ENCODE peak calls at places on chromosomes 6 and 20, in six cellular contexts. W is WTC11; V is stimulated activated CD4-positive, alpha-beta T cell treated with anti-CD3 and anti-CD28 coated beads, Interleukin-1b, Interleukin-23, amount 100 ng/mL, for 4 hours; E is NCI-H1105; J is HEK293T; C is IMR-90. S is an unnamed sample.

GRCh38 chr6:20946037-20946436 is 411.8 kb downstream of the CDKAL1 start:
- DNase-seq in V (no peak), C (peak; percentile 53), J (no peak), W (no peak), E (no peak), S (peak; percentile 46)

GRCh38 chr6:4743026-4743425 is 33.2 kb upstream of the CDYL start:
- DNase-seq in W (no peak), E (no peak), V (no peak), C (no peak), J (no peak), S (no peak)

GRCh38 chr20:50029697-50030428 is 47.1 kb downstream of the SNAI1 start:
- DNase-seq in V (no peak), J (no peak), E (no peak), C (peak; percentile 95), W (no peak), S (no peak)

GRCh38 chr6:22332726-22333125 is 35.9 kb upstream of the PRL start:
- DNase-seq in W (no peak), E (no peak), J (no peak), C (no peak), V (no peak), S (peak; percentile 10)

GRCh38 chr20:63337786-63338420 is 23.2 kb downstream of the CHRNA4 start:
- DNase-seq in E (no peak), W (no peak), V (no peak), C (no peak), J (no peak), S (no peak)

GRCh38 chr6:157274471-157275226 is 48.7 kb downstream of the TMEM242 start:
- DNase-seq in E (peak; percentile 80), W (peak; percentile 78), J (peak; percentile 96), V (peak; percentile 77), C (peak; percentile 57), S (peak; percentile 85)

GRCh38 chr6:33799714-33800113 is 4.1 kb downstream of the MLN start:
- DNase-seq in E (no peak), V (no peak), J (no peak), C (no peak), W (no peak), S (no peak)

GRCh38 chr6:143579703-143580102 is 68.2 kb upstream of the FUCA2 start:
- DNase-seq in J (no peak), V (no peak), E (no peak), C (peak; percentile 95), W (no peak), S (no peak)

GRCh38 chr6:109662192-109662591 is 28.8 kb downstream of the AK9 start:
- DNase-seq in C (peak; percentile 33), J (no peak), E (no peak), V (no peak), W (no peak), S (no peak)

GRCh38 chr6:147390909-147391536 is 117.5 kb upstream of the SAMD5 start:
- DNase-seq in C (peak; percentile 39), E (peak; percentile 34), J (peak; percentile 23), V (no peak), W (no peak), S (peak; percentile 43)

GRCh38 chr20:57391439-57392129 is 388 bp downstream of the RBM38 start:
- DNase-seq in E (no peak), V (no peak), W (no peak), C (no peak), J (peak; percentile 26), S (peak; percentile 33)

GRCh38 chr6:82045965-82046756 is 201.4 kb downstream of the IBTK start:
- DNase-seq in J (no peak), E (no peak), W (no peak), C (peak; percentile 87), V (no peak), S (no peak)

GRCh38 chr6:151313060-151313459 is 73.3 kb downstream of the AKAP12 start:
- DNase-seq in J (no peak), E (peak; percentile 72), V (no peak), C (no peak), W (peak; percentile 70), S (peak; percentile 85)

GRCh38 chr6:111478064-111478476 is 4.9 kb downstream of the REV3L start:
- DNase-seq in C (peak; percentile 55), V (no peak), W (no peak), E (no peak), J (no peak), S (no peak)

GRCh38 chr6:11324453-11325023 is 92.1 kb upstream of the NEDD9 start:
- DNase-seq in E (no peak), C (peak; percentile 19), V (peak; percentile 21), J (no peak), W (no peak), S (no peak)

GRCh38 chr20:58868795-58869194 is 16.3 kb downstream of the GNAS start:
- DNase-seq in V (no peak), W (no peak), J (no peak), C (no peak), E (no peak), S (peak; percentile 57)

GRCh38 chr6:151493495-151494234 is at the start of gene CCDC170:
- DNase-seq in J (peak; percentile 69), V (no peak), E (peak; percentile 4), C (no peak), W (peak; percentile 70), S (peak; percentile 75)

GRCh38 chr20:13654463-13655023 is 15.8 kb upstream of the TASP1 start:
- DNase-seq in V (no peak), W (no peak), E (no peak), C (no peak), J (no peak), S (no peak)

GRCh38 chr6:89667872-89668556 is 29.5 kb upstream of the LYRM2 start:
- DNase-seq in C (no peak), V (no peak), J (no peak), W (no peak), E (no peak), S (peak; percentile 82)

GRCh38 chr20:63191400-63191799 is 24.5 kb downstream of the YTHDF1 start:
- DNase-seq in C (peak; percentile 19), W (no peak), E (peak; percentile 98), J (no peak), V (no peak), S (no peak)